ENCODE peak calls at places on chromosomes 16 and 17, in seven cellular contexts. Q is amygdala; E is A549; S is stimulated activated CD8-positive, alpha-beta memory T cell treated with anti-CD3 and anti-CD28 coated beads, Interleukin-7, amount 100 ng/mL, for 1 hour; I is HFFc6; H is endodermal cell; M is HS-27A. P is an unnamed sample.

GRCh38 chr17:41492351-41492750 is 2.6 kb upstream of the KRT36 start:
- DNase-seq in Q (no peak), E (no peak), S (no peak), I (no peak), H (no peak), M (no peak), P (no peak)

GRCh38 chr16:10729649-10730048 is 14.0 kb upstream of the NUBP1 start:
- DNase-seq in Q (no peak), E (peak), S (no peak), I (peak), H (no peak), M (peak), P (peak)

GRCh38 chr16:83200005-83200779 is 573.4 kb downstream of the CDH13 start:
- DNase-seq in Q (peak), E (no peak), S (no peak), I (no peak), H (peak), M (no peak), P (peak)

GRCh38 chr17:75191584-75191983 is 8.8 kb upstream of the SUMO2 start:
- DNase-seq in Q (no peak), E (no peak), S (no peak), I (peak), H (no peak), M (no peak), P (peak)

GRCh38 chr16:87618216-87618615 is 15.9 kb downstream of the JPH3 start:
- DNase-seq in Q (no peak), E (no peak), S (no peak), I (no peak), H (no peak), M (no peak), P (no peak)

GRCh38 chr17:60102632-60103047 is 23.9 kb upstream of the HEATR6 start:
- DNase-seq in Q (no peak), E (peak), S (no peak), I (peak), H (peak), M (no peak), P (peak)

GRCh38 chr17:5237541-5238016 is 2.9 kb upstream of the SCIMP start:
- DNase-seq in Q (no peak), E (peak), S (peak), I (peak), H (peak), M (peak), P (peak)

GRCh38 chr17:62887437-62887836 is 78.6 kb upstream of the TANC2 start:
- DNase-seq in Q (no peak), E (no peak), S (no peak), I (no peak), H (no peak), M (no peak), P (no peak)

GRCh38 chr16:57834936-57835335 is 32.6 kb upstream of the KIFC3 start:
- DNase-seq in Q (no peak), E (peak), S (no peak), I (no peak), H (no peak), M (no peak), P (peak)

GRCh38 chr17:64679710-64680216 is 17.7 kb upstream of the SMURF2 start:
- DNase-seq in Q (no peak), E (peak), S (no peak), I (peak), H (peak), M (peak), P (peak)

GRCh38 chr16:47142469-47143328 is 1.0 kb downstream of the NETO2 start:
- DNase-seq in Q (no peak), E (peak), S (no peak), I (peak), H (no peak), M (no peak), P (peak)

GRCh38 chr17:10135539-10136257 is 62.7 kb downstream of the GAS7 start:
- DNase-seq in Q (peak), E (no peak), S (no peak), I (peak), H (no peak), M (no peak), P (peak)

GRCh38 chr17:57366558-57367351 is 110.4 kb downstream of the MSI2 start:
- DNase-seq in Q (no peak), E (no peak), S (no peak), I (no peak), H (no peak), M (no peak), P (no peak)

GRCh38 chr16:84595052-84595481 is 22.8 kb downstream of the COTL1 start:
- DNase-seq in Q (no peak), E (no peak), S (no peak), I (no peak), H (no peak), M (no peak), P (no peak)

GRCh38 chr17:67364847-67365761 is 1.3 kb downstream of the PSMD12 start:
- DNase-seq in Q (no peak), E (no peak), S (no peak), I (no peak), H (no peak), M (no peak), P (no peak)

GRCh38 chr17:79989106-79989835 is 46.4 kb downstream of the TBC1D16 start:
- DNase-seq in Q (no peak), E (no peak), S (no peak), I (no peak), H (no peak), M (no peak), P (no peak)

GRCh38 chr16:82181456-82182185 is 11.6 kb upstream of the MPHOSPH6 start:
- DNase-seq in Q (no peak), E (no peak), S (no peak), I (no peak), H (no peak), M (no peak), P (no peak)

GRCh38 chr17:79632432-79632735 is 21.5 kb upstream of the RBFOX3 start:
- DNase-seq in Q (no peak), E (no peak), S (no peak), I (no peak), H (peak), M (no peak), P (no peak)

GRCh38 chr16:19555938-19556778 is 655 bp downstream of the VPS35L start:
- DNase-seq in Q (peak), E (peak), S (no peak), I (peak), H (peak), M (no peak), P (peak)

GRCh38 chr17:82592289-82592683 is 56.0 kb downstream of the WDR45B start:
- DNase-seq in Q (no peak), E (no peak), S (no peak), I (no peak), H (no peak), M (no peak), P (no peak)

GRCh38 chr16:24138024-24138423 is 118.1 kb upstream of the CACNG3 start:
- DNase-seq in Q (no peak), E (no peak), S (no peak), I (no peak), H (peak), M (no peak), P (no peak)